ENCODE peak calls at places on chromosomes 4 and X, in six cellular contexts. K is uterus; O is smooth muscle cell of the brain vasculature; P is anterior cingulate cortex; D is naive thymus-derived CD8-positive, alpha-beta T cell; H is stimulated activated CD4-positive, alpha-beta T cell treated with anti-CD3 and anti-CD28 coated beads, Interleukin-12 subunit alpha, Interleukin-12 subunit beta, amount 100 ng/mL, for 24 hours. G is an unnamed sample.

GRCh38 chr4:2415881-2416563 is 2.4 kb downstream of the ZFYVE28 start:
- DNase-seq in K (no peak), P (no peak), O (no peak), H (no peak), D (no peak), G (no peak)

GRCh38 chrX:2401590-2402360 is 99.0 kb downstream of the DHRSX start:
- DNase-seq in H (no peak), K (no peak), D (no peak), P (no peak), O (peak), G (no peak)

GRCh38 chr4:167873536-167873935 is 218.8 kb upstream of the ANXA10 start:
- DNase-seq in K (no peak), D (no peak), P (no peak), H (no peak), O (no peak), G (no peak)

GRCh38 chrX:155718964-155719586 is 106.3 kb upstream of the TMLHE start:
- DNase-seq in H (no peak), O (no peak), P (no peak), K (no peak), D (no peak), G (no peak)

GRCh38 chr4:147830987-147831386 is 99.1 kb downstream of the ARHGAP10 start:
- DNase-seq in D (no peak), H (no peak), K (no peak), O (no peak), P (no peak), G (peak)

GRCh38 chr4:177292171-177292570 is 17.5 kb upstream of the NEIL3 start:
- DNase-seq in O (no peak), H (no peak), D (no peak), P (no peak), K (no peak), G (no peak)

GRCh38 chr4:80767944-80768343 is 262.6 kb upstream of the BMP3 start:
- DNase-seq in K (no peak), H (no peak), D (no peak), P (no peak), O (no peak), G (no peak)

GRCh38 chr4:21447320-21448055 is 501.1 kb downstream of the KCNIP4 start:
- DNase-seq in O (no peak), P (no peak), D (no peak), H (no peak), K (no peak), G (no peak)

GRCh38 chr4:139018501-139018900 is 2.9 kb downstream of the NOCT start:
- DNase-seq in K (no peak), H (no peak), P (no peak), O (no peak), D (no peak), G (no peak)

GRCh38 chrX:22690116-22690515 is 309.6 kb upstream of the DDX53 start:
- DNase-seq in O (no peak), D (no peak), K (peak), H (no peak), P (no peak), G (no peak)

GRCh38 chr4:40524642-40525041 is 105.0 kb downstream of the RBM47 start:
- DNase-seq in K (no peak), O (no peak), P (no peak), H (no peak), D (no peak), G (no peak)

GRCh38 chr4:30882443-30882842 is 162.3 kb downstream of the PCDH7 start:
- DNase-seq in H (no peak), D (no peak), K (peak), P (no peak), O (no peak), G (no peak)

GRCh38 chr4:182969651-182970279 is 52.6 kb upstream of the DCTD start:
- DNase-seq in K (no peak), O (no peak), P (no peak), D (no peak), H (no peak), G (no peak)

GRCh38 chrX:103586314-103586646 is 965 bp downstream of the TCEAL4 start:
- DNase-seq in O (no peak), H (no peak), P (no peak), K (peak), D (no peak), G (no peak)

GRCh38 chr4:18464160-18464559 is 442.6 kb upstream of the LCORL start:
- DNase-seq in H (no peak), K (no peak), O (no peak), P (no peak), D (no peak), G (no peak)

GRCh38 chr4:15653430-15653829 is 1.7 kb downstream of the FBXL5 start:
- DNase-seq in H (no peak), P (no peak), D (no peak), K (no peak), O (no peak), G (no peak)

GRCh38 chrX:38804481-38805293 is 3.4 kb downstream of the MID1IP1 start:
- DNase-seq in O (no peak), K (peak), P (peak), H (peak), D (peak), G (no peak)

GRCh38 chr4:77713884-77714283 is 105.3 kb downstream of the CNOT6L start:
- DNase-seq in P (no peak), H (no peak), D (no peak), O (no peak), K (no peak), G (no peak)

GRCh38 chrX:155768036-155768769 is 112.9 kb upstream of the VAMP7 start:
- DNase-seq in H (no peak), D (no peak), P (no peak), O (no peak), K (no peak), G (no peak)

GRCh38 chrX:101229155-101229554 is 9.6 kb downstream of the DRP2 start:
- DNase-seq in H (no peak), P (no peak), O (no peak), D (no peak), K (no peak), G (no peak)

GRCh38 chr4:107721436-107722090 is 1.5 kb upstream of the PAPSS1 start:
- DNase-seq in D (peak), K (peak), H (no peak), O (no peak), P (no peak), G (no peak)